ENCODE peak calls at places on chromosome 10, in nine cellular contexts. One of them, this sample, is unnamed.

GRCh38 chr10:107085661-107086525 is 78.6 kb downstream of the SORCS1 start:
- DNase-seq in dorsolateral prefrontal cortex: no peak
- DNase-seq in activated naive CD4-positive, alpha-beta T cell treated with anti-CD3 and anti-CD28 coated beads for 36 hours: no peak
- DNase-seq in Calu3: no peak
- DNase-seq in ecto neural progenitor cell: no peak
- DNase-seq in RCC 7860: no peak
- DNase-seq in activated CD8-positive, alpha-beta T cell treated with anti-CD3 and anti-CD28 coated beads for 36 hours: no peak
- DNase-seq in EL: no peak
- DNase-seq in NCI-H2029 treated with DMSO at 0.1 percent for 48 hours: no peak
- DNase-seq in this sample: no peak

GRCh38 chr10:43854042-43854441 is 205.4 kb upstream of the ZNF32 start:
- DNase-seq in dorsolateral prefrontal cortex: no peak
- DNase-seq in activated naive CD4-positive, alpha-beta T cell treated with anti-CD3 and anti-CD28 coated beads for 36 hours: no peak
- DNase-seq in Calu3: peak; percentile 26
- DNase-seq in ecto neural progenitor cell: peak; percentile 38
- DNase-seq in RCC 7860: peak; percentile 81
- DNase-seq in activated CD8-positive, alpha-beta T cell treated with anti-CD3 and anti-CD28 coated beads for 36 hours: no peak
- DNase-seq in EL: peak; percentile 96
- DNase-seq in NCI-H2029 treated with DMSO at 0.1 percent for 48 hours: no peak
- DNase-seq in this sample: no peak

GRCh38 chr10:102395677-102396197 is at the start of gene NFKB2:
- DNase-seq in dorsolateral prefrontal cortex: no peak
- DNase-seq in activated naive CD4-positive, alpha-beta T cell treated with anti-CD3 and anti-CD28 coated beads for 36 hours: no peak
- DNase-seq in Calu3: no peak
- DNase-seq in ecto neural progenitor cell: no peak
- DNase-seq in RCC 7860: peak; percentile 37
- DNase-seq in activated CD8-positive, alpha-beta T cell treated with anti-CD3 and anti-CD28 coated beads for 36 hours: no peak
- DNase-seq in EL: no peak
- DNase-seq in NCI-H2029 treated with DMSO at 0.1 percent for 48 hours: no peak
- DNase-seq in this sample: no peak

GRCh38 chr10:44947356-44948152 is 12.0 kb upstream of the RASSF4 start:
- DNase-seq in dorsolateral prefrontal cortex: no peak
- DNase-seq in activated naive CD4-positive, alpha-beta T cell treated with anti-CD3 and anti-CD28 coated beads for 36 hours: no peak
- DNase-seq in Calu3: peak; percentile 25
- DNase-seq in ecto neural progenitor cell: peak; percentile 43
- DNase-seq in RCC 7860: peak; percentile 72
- DNase-seq in activated CD8-positive, alpha-beta T cell treated with anti-CD3 and anti-CD28 coated beads for 36 hours: no peak
- DNase-seq in EL: no peak
- DNase-seq in NCI-H2029 treated with DMSO at 0.1 percent for 48 hours: no peak
- DNase-seq in this sample: no peak

GRCh38 chr10:17673517-17674051 is 29.6 kb downstream of the STAM start:
- DNase-seq in dorsolateral prefrontal cortex: no peak
- DNase-seq in activated naive CD4-positive, alpha-beta T cell treated with anti-CD3 and anti-CD28 coated beads for 36 hours: no peak
- DNase-seq in Calu3: no peak
- DNase-seq in ecto neural progenitor cell: no peak
- DNase-seq in RCC 7860: peak; percentile 93
- DNase-seq in activated CD8-positive, alpha-beta T cell treated with anti-CD3 and anti-CD28 coated beads for 36 hours: no peak
- DNase-seq in EL: peak; percentile 97
- DNase-seq in NCI-H2029 treated with DMSO at 0.1 percent for 48 hours: no peak
- DNase-seq in this sample: no peak

GRCh38 chr10:97882142-97883091 is 32.8 kb downstream of the GOLGA7B start:
- DNase-seq in dorsolateral prefrontal cortex: no peak
- DNase-seq in activated naive CD4-positive, alpha-beta T cell treated with anti-CD3 and anti-CD28 coated beads for 36 hours: no peak
- DNase-seq in Calu3: peak; percentile 89
- DNase-seq in ecto neural progenitor cell: no peak
- DNase-seq in RCC 7860: peak; percentile 99
- DNase-seq in activated CD8-positive, alpha-beta T cell treated with anti-CD3 and anti-CD28 coated beads for 36 hours: peak; percentile 52
- DNase-seq in EL: peak; percentile 89
- DNase-seq in NCI-H2029 treated with DMSO at 0.1 percent for 48 hours: no peak
- DNase-seq in this sample: no peak

GRCh38 chr10:86918022-86918471 is 39.4 kb downstream of the MMRN2 start:
- DNase-seq in dorsolateral prefrontal cortex: no peak
- DNase-seq in activated naive CD4-positive, alpha-beta T cell treated with anti-CD3 and anti-CD28 coated beads for 36 hours: no peak
- DNase-seq in Calu3: no peak
- DNase-seq in ecto neural progenitor cell: no peak
- DNase-seq in RCC 7860: no peak
- DNase-seq in activated CD8-positive, alpha-beta T cell treated with anti-CD3 and anti-CD28 coated beads for 36 hours: no peak
- DNase-seq in EL: peak; percentile 34
- DNase-seq in NCI-H2029 treated with DMSO at 0.1 percent for 48 hours: no peak
- DNase-seq in this sample: no peak

GRCh38 chr10:71998840-71999194 is 34.6 kb downstream of the CHST3 start:
- DNase-seq in dorsolateral prefrontal cortex: no peak
- DNase-seq in activated naive CD4-positive, alpha-beta T cell treated with anti-CD3 and anti-CD28 coated beads for 36 hours: no peak
- DNase-seq in Calu3: peak; percentile 70
- DNase-seq in ecto neural progenitor cell: no peak
- DNase-seq in RCC 7860: peak; percentile 42
- DNase-seq in activated CD8-positive, alpha-beta T cell treated with anti-CD3 and anti-CD28 coated beads for 36 hours: no peak
- DNase-seq in EL: peak; percentile 95
- DNase-seq in NCI-H2029 treated with DMSO at 0.1 percent for 48 hours: no peak
- DNase-seq in this sample: no peak

GRCh38 chr10:51029172-51029641 is 45.1 kb upstream of the PRKG1 start:
- DNase-seq in dorsolateral prefrontal cortex: no peak
- DNase-seq in activated naive CD4-positive, alpha-beta T cell treated with anti-CD3 and anti-CD28 coated beads for 36 hours: no peak
- DNase-seq in Calu3: no peak
- DNase-seq in ecto neural progenitor cell: no peak
- DNase-seq in RCC 7860: no peak
- DNase-seq in activated CD8-positive, alpha-beta T cell treated with anti-CD3 and anti-CD28 coated beads for 36 hours: no peak
- DNase-seq in EL: peak; percentile 37
- DNase-seq in NCI-H2029 treated with DMSO at 0.1 percent for 48 hours: no peak
- DNase-seq in this sample: no peak